ENCODE peak calls at places on chromosomes 11 and 22, in five cellular contexts. M, V, A, R and I are unnamed samples.

GRCh38 chr22:46060292-46061123 is 83.5 kb upstream of the WNT7B start:
- DNase-seq in R (no peak), A (peak; percentile 5), V (no peak), M (no peak), I (no peak)

GRCh38 chr11:66782726-66783125 is 53.7 kb upstream of the SPTBN2 start:
- DNase-seq in V (no peak), R (no peak), M (no peak), A (no peak), I (no peak)

GRCh38 chr11:107564877-107565218 is 687 bp downstream of the ALKBH8 start:
- DNase-seq in R (no peak), V (no peak), A (no peak), M (no peak), I (no peak)

GRCh38 chr11:18036456-18036855 is 9.6 kb downstream of the TPH1 start:
- DNase-seq in R (no peak), A (no peak), V (no peak), M (no peak), I (no peak)

GRCh38 chr11:75307058-75307457 is 44.4 kb downstream of the ARRB1 start:
- DNase-seq in V (no peak), A (no peak), R (no peak), M (peak; percentile 2), I (no peak)

GRCh38 chr11:23490557-23491235 is 630.4 kb upstream of the CCDC179 start:
- DNase-seq in M (no peak), A (no peak), R (no peak), V (no peak), I (no peak)

GRCh38 chr11:120372296-120372695 is 36.1 kb downstream of the ARHGEF12 start:
- DNase-seq in M (no peak), V (no peak), R (no peak), A (no peak), I (no peak)

GRCh38 chr22:17924735-17925727 is 99.3 kb downstream of the MICAL3 start:
- DNase-seq in R (no peak), M (no peak), V (no peak), A (no peak), I (peak; percentile 65)

GRCh38 chr22:49565516-49565855 is 262.2 kb downstream of the BRD1 start:
- DNase-seq in M (no peak), R (no peak), V (no peak), A (no peak), I (no peak)

GRCh38 chr11:119316729-119317591 is at the start of gene MCAM:
- DNase-seq in M (no peak), V (no peak), R (no peak), A (peak; percentile 79), I (peak; percentile 95)

GRCh38 chr22:23113067-23113846 is 28.5 kb downstream of the RSPH14 start:
- DNase-seq in M (no peak), V (no peak), A (no peak), R (no peak), I (no peak)

GRCh38 chr22:44570476-44571445 is 72.7 kb upstream of the RTL6 start:
- DNase-seq in A (no peak), V (no peak), M (peak; percentile 22), R (no peak), I (no peak)

GRCh38 chr22:45602824-45603301 is 68.8 kb upstream of the ATXN10 start:
- DNase-seq in A (no peak), V (no peak), M (no peak), R (no peak), I (peak; percentile 90)

GRCh38 chr11:114896594-114896993 is 218.3 kb downstream of the NXPE2 start:
- DNase-seq in A (no peak), R (no peak), M (no peak), V (no peak), I (no peak)

GRCh38 chr11:59707371-59707770 is 6.3 kb downstream of the OR10V1 start:
- DNase-seq in A (no peak), R (no peak), V (no peak), M (no peak), I (no peak)

GRCh38 chr22:42962295-42963230 is 52.4 kb downstream of the PACSIN2 start:
- DNase-seq in M (peak; percentile 73), R (no peak), A (no peak), V (no peak), I (no peak)

GRCh38 chr22:26660961-26661578 is 3.7 kb downstream of the MIAT start:
- DNase-seq in M (no peak), A (no peak), V (no peak), R (no peak), I (no peak)